ENCODE peak calls at places on chromosomes 4 and X, in seven cellular contexts. One of them, this sample, is unnamed.

GRCh38 chrX:117653396-117653795 is 463.2 kb downstream of the KLHL13 start:
- DNase-seq in amniotic stem cell: no peak
- DNase-seq in HEK293T: no peak
- DNase-seq in CD4-positive, CD25-positive, alpha-beta regulatory T cell: no peak
- DNase-seq in astrocyte of the spinal cord: no peak
- DNase-seq in kidney glomerular epithelial cell: no peak
- DNase-seq in ecto neural progenitor cell: no peak
- DNase-seq in this sample: no peak

GRCh38 chr4:158729716-158730559 is 6.7 kb upstream of the PPID start:
- DNase-seq in amniotic stem cell: peak; percentile 50
- DNase-seq in HEK293T: peak; percentile 70
- DNase-seq in CD4-positive, CD25-positive, alpha-beta regulatory T cell: peak; percentile 76
- DNase-seq in astrocyte of the spinal cord: peak; percentile 73
- DNase-seq in kidney glomerular epithelial cell: peak; percentile 63
- DNase-seq in ecto neural progenitor cell: peak; percentile 56
- DNase-seq in this sample: peak; percentile 9

GRCh38 chr4:55323375-55323774 is 22.7 kb upstream of the SRD5A3 start:
- DNase-seq in amniotic stem cell: no peak
- DNase-seq in HEK293T: no peak
- DNase-seq in CD4-positive, CD25-positive, alpha-beta regulatory T cell: no peak
- DNase-seq in astrocyte of the spinal cord: no peak
- DNase-seq in kidney glomerular epithelial cell: no peak
- DNase-seq in ecto neural progenitor cell: no peak
- DNase-seq in this sample: no peak

GRCh38 chr4:98546910-98547544 is 111.4 kb downstream of the TSPAN5 start:
- DNase-seq in amniotic stem cell: peak; percentile 10
- DNase-seq in HEK293T: no peak
- DNase-seq in CD4-positive, CD25-positive, alpha-beta regulatory T cell: no peak
- DNase-seq in astrocyte of the spinal cord: peak; percentile 65
- DNase-seq in kidney glomerular epithelial cell: peak; percentile 21
- DNase-seq in ecto neural progenitor cell: no peak
- DNase-seq in this sample: no peak

GRCh38 chrX:53316121-53316859 is 34.9 kb upstream of the IQSEC2 start:
- DNase-seq in amniotic stem cell: no peak
- DNase-seq in HEK293T: no peak
- DNase-seq in CD4-positive, CD25-positive, alpha-beta regulatory T cell: no peak
- DNase-seq in astrocyte of the spinal cord: no peak
- DNase-seq in kidney glomerular epithelial cell: no peak
- DNase-seq in ecto neural progenitor cell: no peak
- DNase-seq in this sample: no peak

GRCh38 chr4:140240237-140240636 is 86.3 kb upstream of the MAML3 start:
- DNase-seq in amniotic stem cell: no peak
- DNase-seq in HEK293T: no peak
- DNase-seq in CD4-positive, CD25-positive, alpha-beta regulatory T cell: no peak
- DNase-seq in astrocyte of the spinal cord: no peak
- DNase-seq in kidney glomerular epithelial cell: no peak
- DNase-seq in ecto neural progenitor cell: no peak
- DNase-seq in this sample: no peak

GRCh38 chr4:22596384-22596783 is 80.5 kb upstream of the ADGRA3 start:
- DNase-seq in amniotic stem cell: no peak
- DNase-seq in HEK293T: no peak
- DNase-seq in CD4-positive, CD25-positive, alpha-beta regulatory T cell: no peak
- DNase-seq in astrocyte of the spinal cord: no peak
- DNase-seq in kidney glomerular epithelial cell: no peak
- DNase-seq in ecto neural progenitor cell: no peak
- DNase-seq in this sample: no peak

GRCh38 chr4:80112236-80112635 is 39.2 kb upstream of the ANTXR2 start:
- DNase-seq in amniotic stem cell: no peak
- DNase-seq in HEK293T: no peak
- DNase-seq in CD4-positive, CD25-positive, alpha-beta regulatory T cell: no peak
- DNase-seq in astrocyte of the spinal cord: no peak
- DNase-seq in kidney glomerular epithelial cell: no peak
- DNase-seq in ecto neural progenitor cell: no peak
- DNase-seq in this sample: no peak

GRCh38 chr4:24404281-24404680 is 180.1 kb downstream of the DHX15 start:
- DNase-seq in amniotic stem cell: no peak
- DNase-seq in HEK293T: no peak
- DNase-seq in CD4-positive, CD25-positive, alpha-beta regulatory T cell: no peak
- DNase-seq in astrocyte of the spinal cord: peak; percentile 27
- DNase-seq in kidney glomerular epithelial cell: no peak
- DNase-seq in ecto neural progenitor cell: no peak
- DNase-seq in this sample: no peak

GRCh38 chrX:20802036-20802435 is 535.3 kb upstream of the RPS6KA3 start:
- DNase-seq in amniotic stem cell: no peak
- DNase-seq in HEK293T: no peak
- DNase-seq in CD4-positive, CD25-positive, alpha-beta regulatory T cell: no peak
- DNase-seq in astrocyte of the spinal cord: no peak
- DNase-seq in kidney glomerular epithelial cell: no peak
- DNase-seq in ecto neural progenitor cell: no peak
- DNase-seq in this sample: no peak

GRCh38 chr4:31237242-31237641 is 517.1 kb downstream of the PCDH7 start:
- DNase-seq in amniotic stem cell: no peak
- DNase-seq in HEK293T: no peak
- DNase-seq in CD4-positive, CD25-positive, alpha-beta regulatory T cell: no peak
- DNase-seq in astrocyte of the spinal cord: peak; percentile 34
- DNase-seq in kidney glomerular epithelial cell: no peak
- DNase-seq in ecto neural progenitor cell: no peak
- DNase-seq in this sample: no peak

GRCh38 chrX:132401935-132402334 is 86.9 kb downstream of the MBNL3 start:
- DNase-seq in amniotic stem cell: no peak
- DNase-seq in HEK293T: no peak
- DNase-seq in CD4-positive, CD25-positive, alpha-beta regulatory T cell: no peak
- DNase-seq in astrocyte of the spinal cord: peak; percentile 35
- DNase-seq in kidney glomerular epithelial cell: peak; percentile 21
- DNase-seq in ecto neural progenitor cell: no peak
- DNase-seq in this sample: no peak

GRCh38 chrX:68685722-68686683 is 38.5 kb downstream of the STARD8 start:
- DNase-seq in amniotic stem cell: no peak
- DNase-seq in HEK293T: peak; percentile 39
- DNase-seq in CD4-positive, CD25-positive, alpha-beta regulatory T cell: peak; percentile 47
- DNase-seq in astrocyte of the spinal cord: peak; percentile 56
- DNase-seq in kidney glomerular epithelial cell: no peak
- DNase-seq in ecto neural progenitor cell: peak; percentile 60
- DNase-seq in this sample: no peak

GRCh38 chrX:23981222-23981621 is 45.8 kb downstream of the KLHL15 start:
- DNase-seq in amniotic stem cell: no peak
- DNase-seq in HEK293T: no peak
- DNase-seq in CD4-positive, CD25-positive, alpha-beta regulatory T cell: no peak
- DNase-seq in astrocyte of the spinal cord: no peak
- DNase-seq in kidney glomerular epithelial cell: no peak
- DNase-seq in ecto neural progenitor cell: no peak
- DNase-seq in this sample: no peak

GRCh38 chr4:113901994-113902787 is 77.3 kb downstream of the ARSJ start:
- DNase-seq in amniotic stem cell: no peak
- DNase-seq in HEK293T: no peak
- DNase-seq in CD4-positive, CD25-positive, alpha-beta regulatory T cell: peak; percentile 76
- DNase-seq in astrocyte of the spinal cord: no peak
- DNase-seq in kidney glomerular epithelial cell: no peak
- DNase-seq in ecto neural progenitor cell: no peak
- DNase-seq in this sample: no peak

GRCh38 chr4:181685461-181685860 is 557.7 kb upstream of the TENM3 start:
- DNase-seq in amniotic stem cell: no peak
- DNase-seq in HEK293T: no peak
- DNase-seq in CD4-positive, CD25-positive, alpha-beta regulatory T cell: no peak
- DNase-seq in astrocyte of the spinal cord: peak; percentile 63
- DNase-seq in kidney glomerular epithelial cell: no peak
- DNase-seq in ecto neural progenitor cell: no peak
- DNase-seq in this sample: no peak

GRCh38 chr4:789571-790465 is 36.1 kb downstream of the CPLX1 start:
- DNase-seq in amniotic stem cell: no peak
- DNase-seq in HEK293T: no peak
- DNase-seq in CD4-positive, CD25-positive, alpha-beta regulatory T cell: no peak
- DNase-seq in astrocyte of the spinal cord: no peak
- DNase-seq in kidney glomerular epithelial cell: no peak
- DNase-seq in ecto neural progenitor cell: no peak
- DNase-seq in this sample: no peak

GRCh38 chr4:129362685-129363274 is 266.8 kb downstream of the C4orf33 start:
- DNase-seq in amniotic stem cell: no peak
- DNase-seq in HEK293T: peak; percentile 61
- DNase-seq in CD4-positive, CD25-positive, alpha-beta regulatory T cell: peak; percentile 70
- DNase-seq in astrocyte of the spinal cord: peak; percentile 79
- DNase-seq in kidney glomerular epithelial cell: peak; percentile 75
- DNase-seq in ecto neural progenitor cell: peak; percentile 63
- DNase-seq in this sample: peak; percentile 49

GRCh38 chr4:30870513-30870912 is 150.3 kb downstream of the PCDH7 start:
- DNase-seq in amniotic stem cell: no peak
- DNase-seq in HEK293T: no peak
- DNase-seq in CD4-positive, CD25-positive, alpha-beta regulatory T cell: no peak
- DNase-seq in astrocyte of the spinal cord: no peak
- DNase-seq in kidney glomerular epithelial cell: no peak
- DNase-seq in ecto neural progenitor cell: no peak
- DNase-seq in this sample: no peak

GRCh38 chr4:183223046-183223445 is 97.0 kb downstream of the CLDN22 start:
- DNase-seq in amniotic stem cell: no peak
- DNase-seq in HEK293T: no peak
- DNase-seq in CD4-positive, CD25-positive, alpha-beta regulatory T cell: no peak
- DNase-seq in astrocyte of the spinal cord: no peak
- DNase-seq in kidney glomerular epithelial cell: no peak
- DNase-seq in ecto neural progenitor cell: no peak
- DNase-seq in this sample: no peak

GRCh38 chrX:133046601-133047000 is 50.3 kb downstream of the USP26 start:
- DNase-seq in amniotic stem cell: no peak
- DNase-seq in HEK293T: no peak
- DNase-seq in CD4-positive, CD25-positive, alpha-beta regulatory T cell: no peak
- DNase-seq in astrocyte of the spinal cord: no peak
- DNase-seq in kidney glomerular epithelial cell: no peak
- DNase-seq in ecto neural progenitor cell: no peak
- DNase-seq in this sample: no peak

GRCh38 chrX:23954396-23954795 is 46.6 kb downstream of the CXorf58 start:
- DNase-seq in amniotic stem cell: no peak
- DNase-seq in HEK293T: no peak
- DNase-seq in CD4-positive, CD25-positive, alpha-beta regulatory T cell: no peak
- DNase-seq in astrocyte of the spinal cord: no peak
- DNase-seq in kidney glomerular epithelial cell: no peak
- DNase-seq in ecto neural progenitor cell: no peak
- DNase-seq in this sample: no peak

GRCh38 chrX:30593435-30594200 is 16.1 kb upstream of the TASL start:
- DNase-seq in amniotic stem cell: no peak
- DNase-seq in HEK293T: no peak
- DNase-seq in CD4-positive, CD25-positive, alpha-beta regulatory T cell: peak; percentile 62
- DNase-seq in astrocyte of the spinal cord: no peak
- DNase-seq in kidney glomerular epithelial cell: no peak
- DNase-seq in ecto neural progenitor cell: no peak
- DNase-seq in this sample: no peak

GRCh38 chr4:41013746-41014145 is 200.6 kb downstream of the APBB2 start:
- DNase-seq in amniotic stem cell: no peak
- DNase-seq in HEK293T: no peak
- DNase-seq in CD4-positive, CD25-positive, alpha-beta regulatory T cell: no peak
- DNase-seq in astrocyte of the spinal cord: no peak
- DNase-seq in kidney glomerular epithelial cell: no peak
- DNase-seq in ecto neural progenitor cell: no peak
- DNase-seq in this sample: no peak

GRCh38 chrX:69298466-69299140 is 133.3 kb upstream of the PJA1 start:
- DNase-seq in amniotic stem cell: no peak
- DNase-seq in HEK293T: no peak
- DNase-seq in CD4-positive, CD25-positive, alpha-beta regulatory T cell: no peak
- DNase-seq in astrocyte of the spinal cord: no peak
- DNase-seq in kidney glomerular epithelial cell: no peak
- DNase-seq in ecto neural progenitor cell: no peak
- DNase-seq in this sample: no peak

GRCh38 chr4:3041192-3042142 is 32.9 kb downstream of the HTT-AS start:
- DNase-seq in amniotic stem cell: no peak
- DNase-seq in HEK293T: no peak
- DNase-seq in CD4-positive, CD25-positive, alpha-beta regulatory T cell: peak; percentile 80
- DNase-seq in astrocyte of the spinal cord: peak; percentile 21
- DNase-seq in kidney glomerular epithelial cell: peak; percentile 12
- DNase-seq in ecto neural progenitor cell: no peak
- DNase-seq in this sample: no peak

GRCh38 chr4:3480528-3481112 is 17.5 kb downstream of the DOK7 start:
- DNase-seq in amniotic stem cell: no peak
- DNase-seq in HEK293T: peak; percentile 91
- DNase-seq in CD4-positive, CD25-positive, alpha-beta regulatory T cell: peak; percentile 58
- DNase-seq in astrocyte of the spinal cord: peak; percentile 75
- DNase-seq in kidney glomerular epithelial cell: peak; percentile 45
- DNase-seq in ecto neural progenitor cell: peak; percentile 95
- DNase-seq in this sample: peak; percentile 26

GRCh38 chrX:19272452-19272851 is 71.3 kb upstream of the PDHA1 start:
- DNase-seq in amniotic stem cell: no peak
- DNase-seq in HEK293T: no peak
- DNase-seq in CD4-positive, CD25-positive, alpha-beta regulatory T cell: no peak
- DNase-seq in astrocyte of the spinal cord: peak; percentile 27
- DNase-seq in kidney glomerular epithelial cell: peak; percentile 0
- DNase-seq in ecto neural progenitor cell: no peak
- DNase-seq in this sample: no peak

GRCh38 chr4:95980877-95981360 is 141.0 kb downstream of the PDHA2 start:
- DNase-seq in amniotic stem cell: no peak
- DNase-seq in HEK293T: no peak
- DNase-seq in CD4-positive, CD25-positive, alpha-beta regulatory T cell: no peak
- DNase-seq in astrocyte of the spinal cord: no peak
- DNase-seq in kidney glomerular epithelial cell: no peak
- DNase-seq in ecto neural progenitor cell: no peak
- DNase-seq in this sample: no peak

GRCh38 chrX:42615161-42615563 is 162.8 kb downstream of the PPP1R2C start:
- DNase-seq in amniotic stem cell: no peak
- DNase-seq in HEK293T: no peak
- DNase-seq in CD4-positive, CD25-positive, alpha-beta regulatory T cell: peak; percentile 54
- DNase-seq in astrocyte of the spinal cord: no peak
- DNase-seq in kidney glomerular epithelial cell: no peak
- DNase-seq in ecto neural progenitor cell: no peak
- DNase-seq in this sample: no peak

GRCh38 chr4:57094482-57095223 is 15.5 kb downstream of the IGFBP7 start:
- DNase-seq in amniotic stem cell: peak; percentile 42
- DNase-seq in HEK293T: no peak
- DNase-seq in CD4-positive, CD25-positive, alpha-beta regulatory T cell: no peak
- DNase-seq in astrocyte of the spinal cord: peak; percentile 73
- DNase-seq in kidney glomerular epithelial cell: peak; percentile 81
- DNase-seq in ecto neural progenitor cell: no peak
- DNase-seq in this sample: no peak

GRCh38 chrX:71542411-71542810 is 9.5 kb downstream of the OGT start:
- DNase-seq in amniotic stem cell: no peak
- DNase-seq in HEK293T: no peak
- DNase-seq in CD4-positive, CD25-positive, alpha-beta regulatory T cell: no peak
- DNase-seq in astrocyte of the spinal cord: peak; percentile 29
- DNase-seq in kidney glomerular epithelial cell: no peak
- DNase-seq in ecto neural progenitor cell: no peak
- DNase-seq in this sample: peak; percentile 2

GRCh38 chr4:154640999-154641398 is 28.5 kb upstream of the FGG start:
- DNase-seq in amniotic stem cell: no peak
- DNase-seq in HEK293T: no peak
- DNase-seq in CD4-positive, CD25-positive, alpha-beta regulatory T cell: no peak
- DNase-seq in astrocyte of the spinal cord: no peak
- DNase-seq in kidney glomerular epithelial cell: no peak
- DNase-seq in ecto neural progenitor cell: no peak
- DNase-seq in this sample: no peak

GRCh38 chr4:5619913-5620625 is 88.3 kb downstream of the EVC2 start:
- DNase-seq in amniotic stem cell: no peak
- DNase-seq in HEK293T: no peak
- DNase-seq in CD4-positive, CD25-positive, alpha-beta regulatory T cell: no peak
- DNase-seq in astrocyte of the spinal cord: no peak
- DNase-seq in kidney glomerular epithelial cell: no peak
- DNase-seq in ecto neural progenitor cell: no peak
- DNase-seq in this sample: no peak

GRCh38 chr4:13919021-13919441 is 291.5 kb upstream of the BOD1L1 start:
- DNase-seq in amniotic stem cell: peak; percentile 84
- DNase-seq in HEK293T: no peak
- DNase-seq in CD4-positive, CD25-positive, alpha-beta regulatory T cell: no peak
- DNase-seq in astrocyte of the spinal cord: peak; percentile 88
- DNase-seq in kidney glomerular epithelial cell: no peak
- DNase-seq in ecto neural progenitor cell: no peak
- DNase-seq in this sample: no peak

GRCh38 chr4:6383929-6384328 is 88.5 kb downstream of the PPP2R2C start:
- DNase-seq in amniotic stem cell: no peak
- DNase-seq in HEK293T: no peak
- DNase-seq in CD4-positive, CD25-positive, alpha-beta regulatory T cell: no peak
- DNase-seq in astrocyte of the spinal cord: no peak
- DNase-seq in kidney glomerular epithelial cell: no peak
- DNase-seq in ecto neural progenitor cell: no peak
- DNase-seq in this sample: no peak

GRCh38 chr4:119955256-119955655 is 111.4 kb downstream of the MAD2L1 start:
- DNase-seq in amniotic stem cell: no peak
- DNase-seq in HEK293T: no peak
- DNase-seq in CD4-positive, CD25-positive, alpha-beta regulatory T cell: no peak
- DNase-seq in astrocyte of the spinal cord: no peak
- DNase-seq in kidney glomerular epithelial cell: no peak
- DNase-seq in ecto neural progenitor cell: no peak
- DNase-seq in this sample: no peak

GRCh38 chrX:34467437-34467836 is 189.6 kb downstream of the TMEM47 start:
- DNase-seq in amniotic stem cell: no peak
- DNase-seq in HEK293T: no peak
- DNase-seq in CD4-positive, CD25-positive, alpha-beta regulatory T cell: no peak
- DNase-seq in astrocyte of the spinal cord: no peak
- DNase-seq in kidney glomerular epithelial cell: no peak
- DNase-seq in ecto neural progenitor cell: no peak
- DNase-seq in this sample: no peak